ENCODE peak calls at places on chromosomes 16 and 17, in seven cellular contexts. J is psoas muscle; K is CD8-positive, alpha-beta T cell; S is GM19239; M is skeletal muscle cell; C is astrocyte of the hippocampus; Z is EH. E is an unnamed sample.

GRCh38 chr17:14211246-14211645 is 25.4 kb downstream of the CDRT15 start:
- DNase-seq in J (no peak), K (no peak), S (no peak), M (no peak), C (no peak), Z (no peak), E (no peak)

GRCh38 chr17:16428098-16428882 is 12.9 kb downstream of the TRPV2 start:
- DNase-seq in J (peak; percentile 69), K (peak; percentile 49), S (no peak), M (no peak), C (peak; percentile 65), Z (peak; percentile 73), E (no peak)

GRCh38 chr17:67493811-67494210 is 116.7 kb downstream of the PITPNC1 start:
- DNase-seq in J (no peak), K (no peak), S (no peak), M (no peak), C (no peak), Z (no peak), E (no peak)

GRCh38 chr17:2797632-2798031 is 1.4 kb downstream of the RAP1GAP2 start:
- DNase-seq in J (no peak), K (no peak), S (no peak), M (no peak), C (no peak), Z (no peak), E (no peak)

GRCh38 chr16:84898447-84898846 is 78.7 kb downstream of the CRISPLD2 start:
- DNase-seq in J (no peak), K (no peak), S (no peak), M (no peak), C (no peak), Z (no peak), E (no peak)

GRCh38 chr17:29143894-29144293 is 36.3 kb downstream of the MYO18A start:
- DNase-seq in J (peak; percentile 69), K (no peak), S (no peak), M (no peak), C (peak; percentile 34), Z (peak; percentile 50), E (no peak)

GRCh38 chr17:22516861-22517636 is 824.7 kb downstream of the KCNJ18 start:
- DNase-seq in J (no peak), K (no peak), S (no peak), M (no peak), C (no peak), Z (no peak), E (no peak)

GRCh38 chr17:16954541-16954940 is 17.4 kb downstream of the TNFRSF13B start:
- DNase-seq in J (no peak), K (no peak), S (no peak), M (no peak), C (no peak), Z (no peak), E (no peak)

GRCh38 chr16:30896203-30896889 is at the start of gene CTF1:
- DNase-seq in J (peak; percentile 88), K (no peak), S (no peak), M (peak; percentile 60), C (peak; percentile 94), Z (peak; percentile 94), E (peak; percentile 88)

GRCh38 chr16:85637808-85638186 is 24.7 kb downstream of the GSE1 start:
- DNase-seq in J (no peak), K (no peak), S (no peak), M (no peak), C (peak; percentile 44), Z (no peak), E (no peak)

GRCh38 chr17:49343273-49343672 is 18.8 kb downstream of the ZNF652 start:
- DNase-seq in J (no peak), K (no peak), S (no peak), M (peak; percentile 23), C (peak; percentile 42), Z (peak; percentile 76), E (peak; percentile 21)